ENCODE peak calls at places on chromosomes 12 and 14, in six cellular contexts. M is IMR-90, E is A549, Q is HepG2, D is GM12878, A is K562. H is an unnamed sample.

GRCh38 chr12:122117979-122118378 is 39.4 kb downstream of the MLXIP start:
- DNase-seq in M (peak; percentile 24), E (no peak), Q (no peak), D (no peak), A (no peak), H (no peak)

GRCh38 chr14:55514819-55515470 is 65.1 kb upstream of the KTN1 start:
- DNase-seq in M (peak; percentile 87), E (no peak), Q (no peak), D (no peak), A (no peak), H (no peak)

GRCh38 chr14:102451064-102451352 is 58.6 kb downstream of the ANKRD9 start:
- DNase-seq in M (no peak), E (no peak), Q (no peak), D (no peak), A (no peak), H (no peak)

GRCh38 chr14:82621881-82622450 is 1088.3 kb upstream of the SEL1L start:
- DNase-seq in M (no peak), E (no peak), Q (no peak), D (no peak), A (no peak), H (peak; percentile 5)

GRCh38 chr12:104345234-104346066 is 41.9 kb downstream of the EID3 start:
- DNase-seq in M (no peak), E (no peak), Q (no peak), D (no peak), A (no peak), H (no peak)

GRCh38 chr12:58725400-58726105 is 194.8 kb downstream of the LRIG3 start:
- DNase-seq in M (no peak), E (no peak), Q (no peak), D (no peak), A (no peak), H (no peak)

GRCh38 chr12:104360157-104360556 is 56.6 kb downstream of the EID3 start:
- DNase-seq in M (peak; percentile 65), E (no peak), Q (no peak), D (no peak), A (no peak), H (no peak)

GRCh38 chr12:121712462-121713256 is at the start of gene TMEM120B:
- DNase-seq in M (peak; percentile 71), E (peak; percentile 70), Q (peak; percentile 37), D (no peak), A (peak; percentile 97), H (peak; percentile 92)

GRCh38 chr12:18391136-18391535 is 129.8 kb downstream of the PIK3C2G start:
- DNase-seq in M (no peak), E (no peak), Q (no peak), D (no peak), A (no peak), H (no peak)

GRCh38 chr14:20489093-20489994 is 16.0 kb upstream of the RNASE10 start:
- DNase-seq in M (peak; percentile 28), E (no peak), Q (peak; percentile 78), D (peak; percentile 72), A (no peak), H (no peak)
- TF ChIP-seq BHLHE40 in M (no peak), E (no peak), Q (no peak), D (no peak), A (no peak), H (no peak)

GRCh38 chr12:39503445-39503844 is 60.5 kb upstream of the KIF21A start:
- DNase-seq in M (no peak), E (peak; percentile 38), Q (no peak), D (no peak), A (no peak), H (no peak)
- TF ChIP-seq BHLHE40 in M (no peak), E (no peak), Q (no peak), D (no peak), A (no peak), H (no peak)

GRCh38 chr14:98907981-98908544 is 363.9 kb downstream of the BCL11B start:
- DNase-seq in M (no peak), E (no peak), Q (no peak), D (no peak), A (no peak), H (no peak)
- TF ChIP-seq BHLHE40 in M (no peak), E (no peak), Q (no peak), D (no peak), A (no peak), H (no peak)

GRCh38 chr12:94603434-94604068 is 46.8 kb downstream of the TMCC3 start:
- DNase-seq in M (no peak), E (peak; percentile 50), Q (peak; percentile 5), D (no peak), A (peak; percentile 56), H (no peak)
- TF ChIP-seq BHLHE40 in M (no peak), E (no peak), Q (no peak), D (no peak), A (no peak), H (no peak)

DNA sequence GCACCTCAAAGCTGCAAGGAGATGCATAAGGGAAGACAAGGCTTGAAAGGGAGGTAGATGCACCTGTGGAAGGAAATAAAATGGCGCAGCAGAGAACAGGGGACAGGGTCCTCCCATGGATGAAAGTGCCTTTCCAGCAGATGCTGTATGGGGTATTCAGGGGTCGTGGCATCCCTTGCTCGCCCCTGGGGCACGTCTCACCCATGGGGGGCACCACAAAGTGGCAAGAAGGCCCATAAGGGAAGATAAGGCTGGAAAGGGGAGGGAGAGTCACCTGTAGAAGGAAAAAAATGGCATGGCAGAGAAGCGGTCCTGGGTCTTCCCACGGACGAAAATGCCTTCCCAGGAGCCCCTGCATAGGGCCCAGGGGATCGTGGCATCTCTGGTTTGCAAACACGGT is 265.1 kb downstream of the ALG10 start:
- DNase-seq in M (no peak), E (no peak), Q (no peak), D (no peak), A (no peak), H (no peak)
- TF ChIP-seq BHLHE40 in M (no peak), E (no peak), Q (no peak), D (no peak), A (no peak), H (no peak)

GRCh38 chr14:44798386-44799242 is 163.1 kb downstream of the KLHL28 start:
- DNase-seq in M (no peak), E (no peak), Q (no peak), D (no peak), A (no peak), H (no peak)

GRCh38 chr14:44803239-44803905 is 158.4 kb downstream of the KLHL28 start:
- DNase-seq in M (peak; percentile 64), E (peak; percentile 26), Q (peak; percentile 35), D (peak; percentile 8), A (peak; percentile 5), H (peak; percentile 48)
- TF ChIP-seq BHLHE40 in M (no peak), E (no peak), Q (no peak), D (no peak), A (no peak), H (no peak)

H was measured in HEK293T.